ENCODE peak calls at places on chromosomes 2 and 18, in six cellular contexts. R is astrocyte, G is upper lobe of right lung, I is LNCaP clone FGC, E is mucosa of descending colon, V is GM12864. C is an unnamed sample.

GRCh38 chr18:74203811-74204210 is 55.5 kb downstream of the TIMM21 start:
- DNase-seq in R (no peak), G (no peak), I (no peak), E (no peak), V (no peak), C (no peak)

GRCh38 chr2:10289891-10290290 is 12.8 kb upstream of the HPCAL1 start:
- DNase-seq in R (peak; percentile 75), G (no peak), I (no peak), E (no peak), V (no peak), C (no peak)

GRCh38 chr2:198287706-198288105 is 483.3 kb downstream of the PLCL1 start:
- DNase-seq in R (no peak), G (no peak), I (no peak), E (no peak), V (no peak), C (no peak)

GRCh38 chr18:346607-347006 is 78.8 kb upstream of the THOC1 start:
- DNase-seq in R (no peak), G (no peak), I (no peak), E (no peak), V (no peak), C (no peak)

GRCh38 chr2:218418717-218419458 is at the start of gene VIL1:
- DNase-seq in R (no peak), G (no peak), I (no peak), E (peak; percentile 90), V (no peak), C (no peak)

GRCh38 chr2:217090024-217090473 is 230.2 kb upstream of the TNP1 start:
- DNase-seq in R (no peak), G (no peak), I (no peak), E (no peak), V (peak; percentile 50), C (peak; percentile 56)

GRCh38 chr2:74952575-74952974 is 5.9 kb upstream of the POLE4 start:
- DNase-seq in R (no peak), G (no peak), I (no peak), E (no peak), V (no peak), C (peak; percentile 27)

GRCh38 chr2:207929923-207930322 is 95.4 kb downstream of the PLEKHM3 start:
- DNase-seq in R (no peak), G (no peak), I (no peak), E (no peak), V (no peak), C (no peak)

GRCh38 chr2:188870289-188870688 is 103.9 kb upstream of the COL3A1 start:
- DNase-seq in R (peak; percentile 94), G (no peak), I (no peak), E (no peak), V (no peak), C (peak; percentile 96)

GRCh38 chr18:79511671-79512301 is 116.1 kb downstream of the NFATC1 start:
- DNase-seq in R (no peak), G (peak; percentile 44), I (no peak), E (peak; percentile 13), V (no peak), C (peak; percentile 13)

GRCh38 chr2:26613241-26614204 is 27.6 kb downstream of the CIB4 start:
- DNase-seq in R (no peak), G (peak; percentile 68), I (no peak), E (no peak), V (no peak), C (peak; percentile 24)

GRCh38 chr2:131120815-131121317 is 15.7 kb downstream of the PLEKHB2 start:
- DNase-seq in R (no peak), G (no peak), I (peak; percentile 90), E (no peak), V (no peak), C (no peak)

GRCh38 chr18:69401475-69402218 is 959 bp downstream of the DOK6 start:
- DNase-seq in R (peak; percentile 20), G (no peak), I (no peak), E (no peak), V (no peak), C (peak; percentile 24)

GRCh38 chr18:51337406-51337805 is 139.9 kb upstream of the MEX3C start:
- DNase-seq in R (peak; percentile 57), G (no peak), I (no peak), E (no peak), V (no peak), C (peak; percentile 68)

GRCh38 chr18:8657873-8658521 is 47.4 kb upstream of the MTCL1 start:
- DNase-seq in R (peak; percentile 18), G (no peak), I (no peak), E (no peak), V (no peak), C (peak; percentile 57)

GRCh38 chr2:43003702-43004101 is 211.3 kb upstream of the HAAO start:
- DNase-seq in R (no peak), G (no peak), I (no peak), E (no peak), V (no peak), C (no peak)

GRCh38 chr2:221590861-221591260 is 18.8 kb upstream of the EPHA4 start:
- DNase-seq in R (no peak), G (no peak), I (no peak), E (no peak), V (no peak), C (no peak)

GRCh38 chr2:30110773-30111172 is 36.0 kb upstream of the YPEL5 start:
- DNase-seq in R (peak; percentile 31), G (no peak), I (no peak), E (no peak), V (no peak), C (peak; percentile 18)

GRCh38 chr2:202019689-202020450 is 13.8 kb upstream of the FZD7 start:
- DNase-seq in R (no peak), G (no peak), I (no peak), E (no peak), V (no peak), C (peak; percentile 8)

GRCh38 chr2:74238879-74239278 is 40.5 kb downstream of the MTHFD2 start:
- DNase-seq in R (peak; percentile 23), G (no peak), I (no peak), E (no peak), V (no peak), C (peak; percentile 76)

GRCh38 chr2:197140045-197140444 is 170.5 kb downstream of the ANKRD44 start:
- DNase-seq in R (no peak), G (no peak), I (no peak), E (no peak), V (no peak), C (no peak)

GRCh38 chr2:88185480-88185879 is 15.3 kb downstream of the THNSL2 start:
- DNase-seq in R (no peak), G (no peak), I (no peak), E (no peak), V (no peak), C (no peak)

GRCh38 chr2:88190808-88191721 is 20.9 kb downstream of the THNSL2 start:
- DNase-seq in R (peak; percentile 2), G (no peak), I (no peak), E (no peak), V (peak; percentile 12), C (peak; percentile 45)

GRCh38 chr2:88188741-88189140 is 18.6 kb downstream of the THNSL2 start:
- DNase-seq in R (peak; percentile 6), G (no peak), I (no peak), E (no peak), V (no peak), C (peak; percentile 5)

GRCh38 chr2:88187038-88187676 is 17.0 kb downstream of the THNSL2 start:
- DNase-seq in R (no peak), G (no peak), I (no peak), E (peak; percentile 86), V (no peak), C (peak; percentile 60)

DNA sequence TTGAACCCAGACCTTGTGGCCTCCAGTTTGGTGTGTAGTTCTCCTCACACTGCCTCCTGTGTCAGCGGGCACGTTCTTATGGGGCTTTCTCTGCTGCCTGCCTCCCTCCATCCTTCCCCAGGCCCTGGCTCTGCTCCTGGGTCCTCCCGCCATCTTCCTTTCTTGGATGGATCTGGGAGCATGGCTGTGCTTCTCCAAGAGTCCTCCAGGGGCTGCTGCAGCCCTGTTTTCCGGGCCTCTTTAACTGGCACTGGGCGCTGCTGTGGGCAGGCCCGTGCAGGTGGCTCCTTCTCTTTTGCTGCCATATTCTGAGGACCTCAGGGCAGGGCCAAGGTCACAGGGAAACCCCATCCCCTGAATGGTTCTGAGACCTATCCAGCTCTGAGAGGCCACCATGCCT is 17.8 kb downstream of the THNSL2 start:
- DNase-seq in R (no peak), G (no peak), I (no peak), E (no peak), V (no peak), C (no peak)
- TF ChIP-seq CTCF in R (no peak), G (peak; percentile 14), I (peak; percentile 33), E (no peak), V (peak; percentile 48), C (peak; percentile 13)

GRCh38 chr2:239241431-239241830 is 159.4 kb downstream of the HDAC4 start:
- DNase-seq in R (no peak), G (no peak), I (no peak), E (no peak), V (no peak), C (no peak)

GRCh38 chr2:239239607-239240479 is 161.0 kb downstream of the HDAC4 start:
- DNase-seq in R (no peak), G (no peak), I (no peak), E (peak; percentile 31), V (no peak), C (no peak)

GRCh38 chr2:239238839-239239606 is 161.8 kb downstream of the HDAC4 start:
- DNase-seq in R (no peak), G (no peak), I (no peak), E (no peak), V (no peak), C (no peak)

GRCh38 chr2:239238381-239238780 is 162.4 kb downstream of the HDAC4 start:
- DNase-seq in R (no peak), G (no peak), I (no peak), E (no peak), V (no peak), C (no peak)

GRCh38 chr2:239240480-239240881 is 160.3 kb downstream of the HDAC4 start:
- DNase-seq in R (no peak), G (no peak), I (no peak), E (no peak), V (no peak), C (no peak)
- H3K4me3 ChIP-seq in R (no peak overlapping the region), G (no peak overlapping the region), I (no peak overlapping the region), E (no peak overlapping the region), V (no peak overlapping the region), C (no peak overlapping the region)

DNA sequence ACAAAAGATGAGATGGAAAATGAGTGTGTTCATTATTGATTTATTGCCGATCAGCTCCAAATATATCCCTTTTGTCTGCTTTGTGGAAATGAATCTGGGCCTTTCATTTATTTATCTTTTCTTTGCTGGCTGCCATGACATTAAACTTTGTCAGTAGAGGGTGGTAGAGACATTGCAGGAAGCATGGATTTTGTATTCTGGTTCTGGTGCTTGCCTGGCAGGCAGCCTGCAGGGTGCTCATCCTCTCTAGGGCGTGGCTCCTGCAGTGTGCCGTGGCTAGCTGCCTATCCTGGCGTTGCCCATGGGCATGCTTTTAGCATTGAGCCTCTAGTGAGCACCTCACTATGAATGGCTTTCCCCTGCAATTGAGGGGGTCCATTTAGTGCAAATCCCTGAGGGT is 593.1 kb downstream of the RNF144A start:
- DNase-seq in R (no peak), G (no peak), I (peak; percentile 2), E (no peak), V (no peak), C (no peak)
- TF ChIP-seq CTCF in R (no peak), G (no peak), I (peak; percentile 48), E (no peak), V (no peak), C (no peak)

GRCh38 chr2:64273524-64274398 is 129.5 kb upstream of the PELI1 start:
- DNase-seq in R (peak; percentile 95), G (no peak), I (no peak), E (peak; percentile 67), V (no peak), C (peak; percentile 71)
- H3K4me3 ChIP-seq in R (no peak overlapping the region), G (peak overlapping the region; percentile 8), I (no peak overlapping the region), E (no peak overlapping the region), V (no peak overlapping the region), C (no peak overlapping the region)

GRCh38 chr2:204026294-204026693 is 89.7 kb downstream of the ICOS start:
- DNase-seq in R (no peak), G (no peak), I (no peak), E (no peak), V (no peak), C (no peak)
- TF ChIP-seq CTCF in R (no peak), G (peak; percentile 24), I (peak; percentile 15), E (no peak), V (peak; percentile 64), C (no peak)